ENCODE peak calls at places on chromosomes 3 and 15, in seven cellular contexts. One of them, this sample, is unnamed.

GRCh38 chr3:58474348-58474911 is 17.5 kb upstream of the KCTD6 start:
- DNase-seq in hypothalamus: no peak
- DNase-seq in right cardiac atrium: no peak
- DNase-seq in mesenteric fat pad: no peak
- DNase-seq in stimulated activated CD4-positive, alpha-beta T cell treated with anti-CD3 and anti-CD28 coated beads, Interleukin-12 subunit alpha, Interleukin-12 subunit beta, amount 100 ng/mL, for 48 hours: no peak
- DNase-seq in H7: no peak
- DNase-seq in adrenal gland: no peak
- DNase-seq in this sample: no peak

GRCh38 chr15:41966920-41967465 is 5.4 kb downstream of the EHD4 start:
- DNase-seq in hypothalamus: no peak
- DNase-seq in right cardiac atrium: no peak
- DNase-seq in mesenteric fat pad: peak
- DNase-seq in stimulated activated CD4-positive, alpha-beta T cell treated with anti-CD3 and anti-CD28 coated beads, Interleukin-12 subunit alpha, Interleukin-12 subunit beta, amount 100 ng/mL, for 48 hours: no peak
- DNase-seq in H7: no peak
- DNase-seq in adrenal gland: no peak
- DNase-seq in this sample: no peak

GRCh38 chr15:41566121-41566885 is 7.3 kb downstream of the TYRO3 start:
- DNase-seq in hypothalamus: no peak
- DNase-seq in right cardiac atrium: peak
- DNase-seq in mesenteric fat pad: no peak
- DNase-seq in stimulated activated CD4-positive, alpha-beta T cell treated with anti-CD3 and anti-CD28 coated beads, Interleukin-12 subunit alpha, Interleukin-12 subunit beta, amount 100 ng/mL, for 48 hours: no peak
- DNase-seq in H7: no peak
- DNase-seq in adrenal gland: no peak
- DNase-seq in this sample: no peak

GRCh38 chr3:165545059-165545458 is 292.2 kb downstream of the BCHE start:
- DNase-seq in hypothalamus: no peak
- DNase-seq in right cardiac atrium: no peak
- DNase-seq in mesenteric fat pad: no peak
- DNase-seq in stimulated activated CD4-positive, alpha-beta T cell treated with anti-CD3 and anti-CD28 coated beads, Interleukin-12 subunit alpha, Interleukin-12 subunit beta, amount 100 ng/mL, for 48 hours: no peak
- DNase-seq in H7: no peak
- DNase-seq in adrenal gland: no peak
- DNase-seq in this sample: no peak

GRCh38 chr3:157700405-157700804 is 197.2 kb upstream of the VEPH1 start:
- DNase-seq in hypothalamus: no peak
- DNase-seq in right cardiac atrium: no peak
- DNase-seq in mesenteric fat pad: no peak
- DNase-seq in stimulated activated CD4-positive, alpha-beta T cell treated with anti-CD3 and anti-CD28 coated beads, Interleukin-12 subunit alpha, Interleukin-12 subunit beta, amount 100 ng/mL, for 48 hours: no peak
- DNase-seq in H7: peak
- DNase-seq in adrenal gland: no peak
- DNase-seq in this sample: no peak

GRCh38 chr3:51982352-51982837 is 940 bp upstream of the ACY1 start:
- DNase-seq in hypothalamus: no peak
- DNase-seq in right cardiac atrium: no peak
- DNase-seq in mesenteric fat pad: no peak
- DNase-seq in stimulated activated CD4-positive, alpha-beta T cell treated with anti-CD3 and anti-CD28 coated beads, Interleukin-12 subunit alpha, Interleukin-12 subunit beta, amount 100 ng/mL, for 48 hours: peak
- DNase-seq in H7: peak
- DNase-seq in adrenal gland: peak
- DNase-seq in this sample: no peak

GRCh38 chr3:46062679-46063078 is 35.4 kb upstream of the XCR1 start:
- DNase-seq in hypothalamus: no peak
- DNase-seq in right cardiac atrium: no peak
- DNase-seq in mesenteric fat pad: no peak
- DNase-seq in stimulated activated CD4-positive, alpha-beta T cell treated with anti-CD3 and anti-CD28 coated beads, Interleukin-12 subunit alpha, Interleukin-12 subunit beta, amount 100 ng/mL, for 48 hours: no peak
- DNase-seq in H7: no peak
- DNase-seq in adrenal gland: no peak
- DNase-seq in this sample: no peak

GRCh38 chr15:70293606-70294470 is 196.1 kb upstream of the TLE3 start:
- DNase-seq in hypothalamus: no peak
- DNase-seq in right cardiac atrium: no peak
- DNase-seq in mesenteric fat pad: peak
- DNase-seq in stimulated activated CD4-positive, alpha-beta T cell treated with anti-CD3 and anti-CD28 coated beads, Interleukin-12 subunit alpha, Interleukin-12 subunit beta, amount 100 ng/mL, for 48 hours: no peak
- DNase-seq in H7: no peak
- DNase-seq in adrenal gland: no peak
- DNase-seq in this sample: no peak

GRCh38 chr3:64143399-64144130 is 81.7 kb downstream of the PRICKLE2 start:
- DNase-seq in hypothalamus: no peak
- DNase-seq in right cardiac atrium: no peak
- DNase-seq in mesenteric fat pad: no peak
- DNase-seq in stimulated activated CD4-positive, alpha-beta T cell treated with anti-CD3 and anti-CD28 coated beads, Interleukin-12 subunit alpha, Interleukin-12 subunit beta, amount 100 ng/mL, for 48 hours: no peak
- DNase-seq in H7: no peak
- DNase-seq in adrenal gland: peak
- DNase-seq in this sample: no peak

GRCh38 chr3:48500656-48501055 is 3.3 kb downstream of the SHISA5 start:
- DNase-seq in hypothalamus: no peak
- DNase-seq in right cardiac atrium: no peak
- DNase-seq in mesenteric fat pad: no peak
- DNase-seq in stimulated activated CD4-positive, alpha-beta T cell treated with anti-CD3 and anti-CD28 coated beads, Interleukin-12 subunit alpha, Interleukin-12 subunit beta, amount 100 ng/mL, for 48 hours: no peak
- DNase-seq in H7: no peak
- DNase-seq in adrenal gland: no peak
- DNase-seq in this sample: no peak

GRCh38 chr3:182533394-182533793 is 259.9 kb upstream of the ATP11B start:
- DNase-seq in hypothalamus: no peak
- DNase-seq in right cardiac atrium: no peak
- DNase-seq in mesenteric fat pad: no peak
- DNase-seq in stimulated activated CD4-positive, alpha-beta T cell treated with anti-CD3 and anti-CD28 coated beads, Interleukin-12 subunit alpha, Interleukin-12 subunit beta, amount 100 ng/mL, for 48 hours: no peak
- DNase-seq in H7: no peak
- DNase-seq in adrenal gland: no peak
- DNase-seq in this sample: no peak

GRCh38 chr3:179872842-179873241 is 163.9 kb downstream of the PEX5L start:
- DNase-seq in hypothalamus: no peak
- DNase-seq in right cardiac atrium: no peak
- DNase-seq in mesenteric fat pad: no peak
- DNase-seq in stimulated activated CD4-positive, alpha-beta T cell treated with anti-CD3 and anti-CD28 coated beads, Interleukin-12 subunit alpha, Interleukin-12 subunit beta, amount 100 ng/mL, for 48 hours: no peak
- DNase-seq in H7: peak
- DNase-seq in adrenal gland: no peak
- DNase-seq in this sample: no peak

GRCh38 chr3:120875507-120875906 is 32.5 kb upstream of the STXBP5L start:
- DNase-seq in hypothalamus: no peak
- DNase-seq in right cardiac atrium: no peak
- DNase-seq in mesenteric fat pad: no peak
- DNase-seq in stimulated activated CD4-positive, alpha-beta T cell treated with anti-CD3 and anti-CD28 coated beads, Interleukin-12 subunit alpha, Interleukin-12 subunit beta, amount 100 ng/mL, for 48 hours: no peak
- DNase-seq in H7: no peak
- DNase-seq in adrenal gland: no peak
- DNase-seq in this sample: no peak